ENCODE peak calls at places on chromosomes 6 and 20, in ten cellular contexts. One of them, this sample, is unnamed.

GRCh38 chr6:123053602-123054225 is 57.7 kb downstream of the CLVS2 start:
- DNase-seq in right lobe of liver: no peak
- DNase-seq in mucosa of descending colon: no peak
- DNase-seq in A549: no peak
- DNase-seq in cardiac fibroblast: no peak
- DNase-seq in HCT116: no peak
- DNase-seq in cardiac muscle cell: no peak
- DNase-seq in ovary: no peak
- DNase-seq in H9: no peak
- DNase-seq in AG10803: no peak
- DNase-seq in this sample: no peak

GRCh38 chr6:23170044-23170443 is 600.7 kb downstream of the HDGFL1 start:
- DNase-seq in H9: no peak
- DNase-seq in right lobe of liver: no peak
- DNase-seq in A549: no peak
- DNase-seq in cardiac muscle cell: no peak
- DNase-seq in cardiac fibroblast: peak
- DNase-seq in AG10803: no peak
- DNase-seq in mucosa of descending colon: no peak
- DNase-seq in HCT116: no peak
- DNase-seq in ovary: no peak
- DNase-seq in this sample: no peak

GRCh38 chr20:50958733-50959542 is at the start of gene MOCS3:
- DNase-seq in H9: peak
- DNase-seq in cardiac muscle cell: peak
- DNase-seq in A549: peak
- DNase-seq in mucosa of descending colon: peak
- DNase-seq in AG10803: peak
- DNase-seq in ovary: peak
- DNase-seq in HCT116: peak
- DNase-seq in right lobe of liver: peak
- DNase-seq in cardiac fibroblast: peak
- DNase-seq in this sample: peak

GRCh38 chr6:46090115-46091079 is 39.4 kb upstream of the ENPP4 start:
- DNase-seq in right lobe of liver: peak
- DNase-seq in cardiac muscle cell: peak
- DNase-seq in A549: peak
- DNase-seq in mucosa of descending colon: peak
- DNase-seq in AG10803: peak
- DNase-seq in HCT116: peak
- DNase-seq in cardiac fibroblast: peak
- DNase-seq in H9: peak
- DNase-seq in ovary: peak
- DNase-seq in this sample: peak

GRCh38 chr6:112100561-112100960 is 13.2 kb downstream of the FAM229B start:
- DNase-seq in A549: no peak
- DNase-seq in ovary: no peak
- DNase-seq in mucosa of descending colon: no peak
- DNase-seq in cardiac muscle cell: no peak
- DNase-seq in HCT116: no peak
- DNase-seq in right lobe of liver: no peak
- DNase-seq in AG10803: no peak
- DNase-seq in cardiac fibroblast: no peak
- DNase-seq in H9: peak
- DNase-seq in this sample: no peak

GRCh38 chr20:49989234-49990065 is 6.7 kb downstream of the SNAI1 start:
- DNase-seq in right lobe of liver: peak
- DNase-seq in AG10803: peak
- DNase-seq in mucosa of descending colon: no peak
- DNase-seq in A549: no peak
- DNase-seq in cardiac muscle cell: no peak
- DNase-seq in HCT116: no peak
- DNase-seq in cardiac fibroblast: peak
- DNase-seq in ovary: peak
- DNase-seq in H9: no peak
- DNase-seq in this sample: no peak

GRCh38 chr20:19327401-19327800 is 115.0 kb downstream of the SLC24A3 start:
- DNase-seq in A549: no peak
- DNase-seq in right lobe of liver: no peak
- DNase-seq in mucosa of descending colon: no peak
- DNase-seq in AG10803: no peak
- DNase-seq in H9: no peak
- DNase-seq in cardiac fibroblast: no peak
- DNase-seq in ovary: no peak
- DNase-seq in HCT116: no peak
- DNase-seq in cardiac muscle cell: no peak
- DNase-seq in this sample: no peak

GRCh38 chr6:87671555-87672029 is 30.4 kb downstream of the AKIRIN2 start:
- DNase-seq in cardiac fibroblast: no peak
- DNase-seq in mucosa of descending colon: no peak
- DNase-seq in A549: no peak
- DNase-seq in ovary: no peak
- DNase-seq in cardiac muscle cell: peak
- DNase-seq in AG10803: no peak
- DNase-seq in HCT116: no peak
- DNase-seq in H9: no peak
- DNase-seq in right lobe of liver: peak
- DNase-seq in this sample: no peak

GRCh38 chr20:49811825-49812462 is 684 bp upstream of the SLC9A8 start:
- DNase-seq in mucosa of descending colon: no peak
- DNase-seq in H9: no peak
- DNase-seq in cardiac fibroblast: peak
- DNase-seq in ovary: no peak
- DNase-seq in A549: no peak
- DNase-seq in HCT116: no peak
- DNase-seq in right lobe of liver: peak
- DNase-seq in cardiac muscle cell: no peak
- DNase-seq in AG10803: no peak
- DNase-seq in this sample: no peak

GRCh38 chr6:165514621-165515020 is 148.4 kb downstream of the PDE10A start:
- DNase-seq in H9: no peak
- DNase-seq in ovary: no peak
- DNase-seq in A549: no peak
- DNase-seq in AG10803: no peak
- DNase-seq in cardiac muscle cell: no peak
- DNase-seq in cardiac fibroblast: no peak
- DNase-seq in mucosa of descending colon: no peak
- DNase-seq in right lobe of liver: no peak
- DNase-seq in HCT116: no peak
- DNase-seq in this sample: no peak

GRCh38 chr20:63505281-63505680 is 6.4 kb upstream of the EEF1A2 start:
- DNase-seq in cardiac fibroblast: no peak
- DNase-seq in A549: no peak
- DNase-seq in HCT116: no peak
- DNase-seq in mucosa of descending colon: no peak
- DNase-seq in ovary: no peak
- DNase-seq in cardiac muscle cell: no peak
- DNase-seq in AG10803: no peak
- DNase-seq in H9: no peak
- DNase-seq in right lobe of liver: no peak
- DNase-seq in this sample: no peak

GRCh38 chr6:38364127-38364526 is 275.6 kb downstream of the BTBD9 start:
- DNase-seq in cardiac fibroblast: no peak
- DNase-seq in HCT116: no peak
- DNase-seq in right lobe of liver: no peak
- DNase-seq in ovary: no peak
- DNase-seq in AG10803: no peak
- DNase-seq in A549: no peak
- DNase-seq in cardiac muscle cell: no peak
- DNase-seq in mucosa of descending colon: no peak
- DNase-seq in H9: no peak
- DNase-seq in this sample: no peak

GRCh38 chr6:149443411-149444181 is 41.2 kb downstream of the ZC3H12D start:
- DNase-seq in cardiac muscle cell: no peak
- DNase-seq in HCT116: no peak
- DNase-seq in AG10803: peak
- DNase-seq in right lobe of liver: peak
- DNase-seq in A549: no peak
- DNase-seq in ovary: peak
- DNase-seq in cardiac fibroblast: peak
- DNase-seq in H9: no peak
- DNase-seq in mucosa of descending colon: no peak
- DNase-seq in this sample: no peak

GRCh38 chr6:91141352-91141751 is 554.5 kb upstream of the MAP3K7 start:
- DNase-seq in mucosa of descending colon: no peak
- DNase-seq in H9: no peak
- DNase-seq in A549: no peak
- DNase-seq in HCT116: no peak
- DNase-seq in ovary: no peak
- DNase-seq in cardiac fibroblast: no peak
- DNase-seq in AG10803: no peak
- DNase-seq in cardiac muscle cell: no peak
- DNase-seq in right lobe of liver: no peak
- DNase-seq in this sample: no peak

GRCh38 chr6:7431594-7432390 is 42.2 kb downstream of the RIOK1 start:
- DNase-seq in right lobe of liver: no peak
- DNase-seq in A549: no peak
- DNase-seq in mucosa of descending colon: no peak
- DNase-seq in cardiac muscle cell: no peak
- DNase-seq in H9: peak
- DNase-seq in AG10803: peak
- DNase-seq in cardiac fibroblast: peak
- DNase-seq in ovary: no peak
- DNase-seq in HCT116: no peak
- DNase-seq in this sample: no peak

GRCh38 chr6:22194188-22194921 is 102.5 kb downstream of the PRL start:
- DNase-seq in cardiac muscle cell: no peak
- DNase-seq in HCT116: no peak
- DNase-seq in cardiac fibroblast: peak
- DNase-seq in mucosa of descending colon: no peak
- DNase-seq in A549: no peak
- DNase-seq in AG10803: peak
- DNase-seq in ovary: no peak
- DNase-seq in H9: no peak
- DNase-seq in right lobe of liver: no peak
- DNase-seq in this sample: peak

GRCh38 chr6:40796280-40797223 is 209.4 kb upstream of the LRFN2 start:
- DNase-seq in A549: no peak
- DNase-seq in cardiac fibroblast: no peak
- DNase-seq in AG10803: peak
- DNase-seq in right lobe of liver: no peak
- DNase-seq in HCT116: no peak
- DNase-seq in ovary: no peak
- DNase-seq in mucosa of descending colon: no peak
- DNase-seq in cardiac muscle cell: no peak
- DNase-seq in H9: no peak
- DNase-seq in this sample: no peak

GRCh38 chr6:147506704-147507114 is 1.8 kb upstream of the SAMD5 start:
- DNase-seq in right lobe of liver: peak
- DNase-seq in cardiac muscle cell: peak
- DNase-seq in A549: peak
- DNase-seq in HCT116: no peak
- DNase-seq in cardiac fibroblast: peak
- DNase-seq in H9: peak
- DNase-seq in mucosa of descending colon: peak
- DNase-seq in ovary: peak
- DNase-seq in AG10803: peak
- DNase-seq in this sample: peak

DNA sequence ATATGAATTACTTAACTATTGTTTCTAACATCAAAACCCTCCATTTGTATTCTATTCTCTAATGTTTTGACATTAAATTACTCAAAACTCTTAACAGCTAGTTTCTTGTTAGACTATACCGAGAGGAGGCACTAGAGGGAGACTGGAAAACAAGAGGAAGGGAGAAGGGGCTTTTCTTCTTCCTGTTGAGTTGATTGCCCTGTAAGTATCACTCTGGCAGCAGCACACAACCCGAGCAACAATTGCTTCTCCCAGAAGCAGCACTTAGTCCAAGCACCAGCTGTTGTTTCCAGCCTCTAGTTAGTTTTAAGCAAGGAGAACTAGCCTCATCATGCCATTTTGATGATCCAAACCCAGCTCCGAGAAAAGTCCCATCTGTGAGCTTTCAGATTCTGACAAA is 603.8 kb downstream of the PRKN start:
- DNase-seq in AG10803: no peak
- DNase-seq in cardiac muscle cell: peak
- DNase-seq in HCT116: no peak
- DNase-seq in right lobe of liver: no peak
- DNase-seq in mucosa of descending colon: no peak
- DNase-seq in cardiac fibroblast: peak
- DNase-seq in A549: peak
- DNase-seq in H9: no peak
- DNase-seq in ovary: no peak
- DNase-seq in this sample: no peak
- TF ChIP-seq CTCF in AG10803: peak
- TF ChIP-seq CTCF in cardiac muscle cell: peak
- TF ChIP-seq CTCF in HCT116: peak
- TF ChIP-seq CTCF in right lobe of liver: peak
- TF ChIP-seq CTCF in mucosa of descending colon: no peak
- TF ChIP-seq CTCF in cardiac fibroblast: no peak
- TF ChIP-seq CTCF in A549: peak
- TF ChIP-seq CTCF in H9: peak
- TF ChIP-seq CTCF in ovary: no peak
- TF ChIP-seq CTCF in this sample: no peak

GRCh38 chr20:3068986-3069900 is 2.2 kb upstream of the OXT start:
- DNase-seq in H9: peak
- DNase-seq in HCT116: no peak
- DNase-seq in A549: no peak
- DNase-seq in cardiac muscle cell: no peak
- DNase-seq in cardiac fibroblast: no peak
- DNase-seq in mucosa of descending colon: peak
- DNase-seq in AG10803: peak
- DNase-seq in ovary: no peak
- DNase-seq in right lobe of liver: peak
- DNase-seq in this sample: no peak
- TF ChIP-seq CTCF in H9: peak
- TF ChIP-seq CTCF in HCT116: peak
- TF ChIP-seq CTCF in A549: peak
- TF ChIP-seq CTCF in cardiac muscle cell: no peak
- TF ChIP-seq CTCF in cardiac fibroblast: no peak
- TF ChIP-seq CTCF in mucosa of descending colon: peak
- TF ChIP-seq CTCF in AG10803: no peak
- TF ChIP-seq CTCF in ovary: no peak
- TF ChIP-seq CTCF in right lobe of liver: peak
- TF ChIP-seq CTCF in this sample: no peak

GRCh38 chr6:105500693-105501092 is 97.8 kb upstream of the PREP start:
- DNase-seq in cardiac fibroblast: no peak
- DNase-seq in cardiac muscle cell: no peak
- DNase-seq in AG10803: no peak
- DNase-seq in H9: no peak
- DNase-seq in ovary: no peak
- DNase-seq in HCT116: no peak
- DNase-seq in A549: no peak
- DNase-seq in mucosa of descending colon: no peak
- DNase-seq in right lobe of liver: no peak
- DNase-seq in this sample: no peak
- TF ChIP-seq CTCF in cardiac fibroblast: no peak
- TF ChIP-seq CTCF in cardiac muscle cell: no peak
- TF ChIP-seq CTCF in AG10803: peak
- TF ChIP-seq CTCF in H9: peak
- TF ChIP-seq CTCF in ovary: no peak
- TF ChIP-seq CTCF in HCT116: no peak
- TF ChIP-seq CTCF in A549: no peak
- TF ChIP-seq CTCF in mucosa of descending colon: no peak
- TF ChIP-seq CTCF in right lobe of liver: no peak
- TF ChIP-seq CTCF in this sample: no peak

DNA sequence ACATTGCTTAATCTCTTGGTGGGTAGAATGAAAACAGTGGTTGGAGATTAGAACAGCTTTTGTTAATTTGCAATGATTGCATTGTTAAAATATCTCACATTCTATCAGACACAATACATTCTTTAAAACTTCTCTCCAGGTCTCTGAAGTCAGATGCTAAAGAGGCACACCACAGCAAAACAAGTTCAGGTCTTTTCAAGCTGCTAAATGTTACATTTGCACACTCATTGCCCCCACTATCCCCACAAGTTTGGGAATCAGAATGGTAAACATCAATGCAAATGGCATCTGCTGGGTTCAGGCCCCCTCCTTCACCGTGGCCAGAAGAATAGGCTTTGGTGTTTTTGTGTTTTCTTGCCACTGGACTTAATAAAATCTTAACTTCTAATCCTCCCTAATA is 10.1 kb upstream of the HAO1 start:
- DNase-seq in right lobe of liver: no peak
- DNase-seq in HCT116: no peak
- DNase-seq in H9: no peak
- DNase-seq in cardiac muscle cell: no peak
- DNase-seq in mucosa of descending colon: no peak
- DNase-seq in AG10803: peak
- DNase-seq in ovary: no peak
- DNase-seq in A549: no peak
- DNase-seq in cardiac fibroblast: no peak
- DNase-seq in this sample: no peak
- TF ChIP-seq CTCF in right lobe of liver: no peak
- TF ChIP-seq CTCF in HCT116: no peak
- TF ChIP-seq CTCF in H9: no peak
- TF ChIP-seq CTCF in cardiac muscle cell: no peak
- TF ChIP-seq CTCF in mucosa of descending colon: no peak
- TF ChIP-seq CTCF in AG10803: no peak
- TF ChIP-seq CTCF in ovary: no peak
- TF ChIP-seq CTCF in A549: no peak
- TF ChIP-seq CTCF in cardiac fibroblast: no peak
- TF ChIP-seq CTCF in this sample: no peak

This sample was measured in GM13976.